ENCODE peak calls at places on chromosomes 13 and 19, in eight cellular contexts. W is GM23338, M is SK-N-SH, G is HepG2, T is A549, Y is K562, C is HCT116, Z is GM12878. J is an unnamed sample.
A peak's percentile ranks its signal among the peaks of the same experiment; 100 is the strongest.

GRCh38 chr13:97125051-97125809 is 96.9 kb upstream of the MBNL2 start:
- DNase-seq in W (peak; percentile 44), M (peak; percentile 50), G (peak; percentile 17), T (peak; percentile 41), Y (no peak), C (peak; percentile 75), Z (peak; percentile 63), J (no peak)

GRCh38 chr19:38228491-38229439 is 4.7 kb upstream of the DPF1 start:
- DNase-seq in W (peak; percentile 87), M (peak; percentile 83), G (no peak), T (no peak), Y (peak; percentile 76), C (no peak), Z (no peak), J (no peak)

GRCh38 chr13:97068146-97068545 is 73.9 kb upstream of the OXGR1 start:
- DNase-seq in W (peak; percentile 9), M (no peak), G (no peak), T (no peak), Y (no peak), C (no peak), Z (no peak), J (no peak)

GRCh38 chr19:28884786-28885476 is 328.0 kb downstream of the UQCRFS1 start:
- DNase-seq in W (no peak), M (no peak), G (no peak), T (no peak), Y (no peak), C (no peak), Z (no peak), J (no peak)

GRCh38 chr13:39596685-39597084 is 6.3 kb downstream of the LHFPL6 start:
- DNase-seq in W (no peak), M (no peak), G (no peak), T (no peak), Y (no peak), C (no peak), Z (no peak), J (no peak)

GRCh38 chr19:18761531-18762110 is 29.5 kb downstream of the COMP start:
- DNase-seq in W (no peak), M (no peak), G (no peak), T (no peak), Y (no peak), C (no peak), Z (no peak), J (no peak)

GRCh38 chr19:45069056-45069455 is 7.2 kb downstream of the ZNF296 start:
- DNase-seq in W (peak; percentile 65), M (peak; percentile 36), G (no peak), T (peak; percentile 74), Y (no peak), C (no peak), Z (no peak), J (no peak)

GRCh38 chr13:65551208-65551607 is 1678.9 kb downstream of the PCDH9 start:
- DNase-seq in W (no peak), M (no peak), G (no peak), T (no peak), Y (no peak), C (no peak), Z (no peak), J (no peak)

GRCh38 chr13:93180376-93180966 is 46.1 kb upstream of the GPC6 start:
- DNase-seq in W (no peak), M (no peak), G (no peak), T (no peak), Y (no peak), C (no peak), Z (no peak), J (no peak)

GRCh38 chr19:4909172-4909896 is at the start of gene UHRF1:
- DNase-seq in W (peak; percentile 44), M (peak; percentile 93), G (peak; percentile 58), T (peak; percentile 52), Y (peak; percentile 93), C (no peak), Z (no peak), J (no peak)

GRCh38 chr19:3142292-3142670 is 6.4 kb downstream of the GNA15 start:
- DNase-seq in W (no peak), M (no peak), G (no peak), T (peak; percentile 65), Y (no peak), C (peak; percentile 31), Z (no peak), J (peak; percentile 63)

GRCh38 chr19:34525001-34525400 is 43.4 kb downstream of the WTIP start:
- DNase-seq in W (no peak), M (no peak), G (no peak), T (no peak), Y (no peak), C (no peak), Z (no peak), J (no peak)

GRCh38 chr13:99193152-99193551 is 7.5 kb upstream of the UBAC2 start:
- DNase-seq in W (no peak), M (no peak), G (no peak), T (no peak), Y (no peak), C (no peak), Z (no peak), J (no peak)

GRCh38 chr19:57672466-57672865 is 3.7 kb downstream of the ZSCAN4 start:
- DNase-seq in W (no peak), M (no peak), G (no peak), T (no peak), Y (no peak), C (no peak), Z (no peak), J (no peak)
- H3K4me1 ChIP-seq in W (peaks cover 3% of the 10 kb centered on the region), M (no peaks in the 10 kb centered on the region), G (no peaks in the 10 kb centered on the region), T (no peaks in the 10 kb centered on the region), Y (no peaks in the 10 kb centered on the region), C (no peaks in the 10 kb centered on the region), Z (no peaks in the 10 kb centered on the region), J (no peaks in the 10 kb centered on the region)

DNA sequence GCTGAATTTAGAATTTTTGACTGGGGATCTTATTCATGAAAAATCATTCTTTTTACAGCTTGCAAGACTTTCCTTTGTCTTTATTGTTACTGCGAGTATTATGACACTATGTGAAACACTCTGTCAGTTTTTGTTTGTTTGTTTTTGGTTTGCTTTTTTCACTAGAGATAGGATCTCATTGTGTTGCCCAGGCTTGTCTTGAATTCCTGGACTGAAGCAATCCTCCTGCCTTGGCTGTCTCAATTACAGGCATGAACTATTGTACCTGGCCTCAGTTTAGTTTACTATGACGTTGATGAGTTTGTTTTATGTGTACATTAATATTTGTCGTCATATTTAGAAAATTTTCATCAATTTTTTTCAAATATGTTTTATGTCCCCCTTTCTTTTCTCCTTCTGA is 1030.0 kb upstream of the PRR20A start:
- DNase-seq in W (no peak), M (no peak), G (no peak), T (no peak), Y (no peak), C (no peak), Z (no peak), J (no peak)
- TF ChIP-seq REST in W (no peak), M (no peak), G (no peak), T (no peak), Y (no peak), C (no peak), Z (no peak), J (no peak)

DNA sequence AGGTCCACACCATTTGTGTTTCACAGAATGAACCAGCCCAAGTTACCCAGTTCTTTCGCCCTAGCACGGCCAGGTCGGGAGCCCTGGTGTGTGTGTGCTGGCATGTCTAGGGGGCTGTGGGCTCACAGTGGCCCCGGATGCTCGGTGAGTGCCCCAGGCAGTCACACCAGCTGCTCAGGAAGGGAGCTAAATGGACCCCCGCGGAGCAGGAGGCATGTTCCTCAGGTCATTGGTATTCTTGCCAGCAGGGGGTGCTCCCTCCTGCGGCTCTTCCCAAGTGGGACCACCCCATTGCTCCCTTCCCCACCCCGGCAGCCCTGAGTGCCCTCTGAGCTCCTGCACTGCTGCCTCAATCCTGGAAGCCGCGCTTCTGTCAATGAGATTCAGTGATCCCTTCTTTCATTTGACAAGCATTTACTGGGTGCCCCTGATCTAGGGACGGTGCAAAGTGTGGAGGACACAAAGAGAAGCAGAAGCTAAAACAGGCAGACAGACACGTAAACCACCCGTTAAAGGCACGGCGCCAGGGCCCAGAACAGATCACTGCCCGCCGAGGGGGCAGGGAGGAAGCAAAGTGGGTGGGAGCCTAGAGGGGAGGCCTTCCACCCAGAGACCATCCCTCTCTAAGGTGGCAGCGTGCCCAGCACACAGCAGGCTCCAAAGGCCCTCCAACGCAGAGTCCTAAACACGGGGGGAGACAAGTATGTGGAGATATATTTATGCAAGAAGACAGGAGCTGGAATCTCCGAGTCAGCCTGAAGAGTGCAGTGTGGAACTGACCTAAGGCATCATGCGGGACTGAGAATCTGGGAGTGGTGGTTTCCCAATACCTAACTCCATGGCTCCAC is 5.2 kb upstream of the ADPRHL1 start:
- DNase-seq in W (peak; percentile 59), M (peak; percentile 89), G (peak; percentile 13), T (peak; percentile 21), Y (peak; percentile 20), C (no peak), Z (no peak), J (no peak)
- H3K4me1 ChIP-seq in W (peaks cover 7% of the 10 kb centered on the region), M (peaks cover 22% of the 10 kb centered on the region), G (peaks cover 13% of the 10 kb centered on the region), T (no peaks in the 10 kb centered on the region), Y (no peaks in the 10 kb centered on the region), C (no peaks in the 10 kb centered on the region), Z (no peaks in the 10 kb centered on the region), J (no peaks in the 10 kb centered on the region)

GRCh38 chr19:49851456-49852259 is 699 bp downstream of the PTOV1 start:
- DNase-seq in W (peak; percentile 87), M (peak; percentile 80), G (no peak), T (no peak), Y (peak; percentile 89), C (no peak), Z (no peak), J (no peak)
- TF ChIP-seq REST in W (no peak), M (no peak), G (no peak), T (no peak), Y (no peak), C (no peak), Z (no peak), J (no peak)

GRCh38 chr19:703329-703650 is 5.4 kb upstream of the PALM start:
- DNase-seq in W (no peak), M (no peak), G (no peak), T (no peak), Y (no peak), C (no peak), Z (no peak), J (no peak)
- H3K4me1 ChIP-seq in W (no peaks in the 10 kb centered on the region), M (peaks cover 7% of the 10 kb centered on the region), G (peaks cover 47% of the 10 kb centered on the region), T (peaks cover 4% of the 10 kb centered on the region), Y (peaks cover 14% of the 10 kb centered on the region), C (peaks cover 24% of the 10 kb centered on the region), Z (no peaks in the 10 kb centered on the region), J (no peaks in the 10 kb centered on the region)

DNA sequence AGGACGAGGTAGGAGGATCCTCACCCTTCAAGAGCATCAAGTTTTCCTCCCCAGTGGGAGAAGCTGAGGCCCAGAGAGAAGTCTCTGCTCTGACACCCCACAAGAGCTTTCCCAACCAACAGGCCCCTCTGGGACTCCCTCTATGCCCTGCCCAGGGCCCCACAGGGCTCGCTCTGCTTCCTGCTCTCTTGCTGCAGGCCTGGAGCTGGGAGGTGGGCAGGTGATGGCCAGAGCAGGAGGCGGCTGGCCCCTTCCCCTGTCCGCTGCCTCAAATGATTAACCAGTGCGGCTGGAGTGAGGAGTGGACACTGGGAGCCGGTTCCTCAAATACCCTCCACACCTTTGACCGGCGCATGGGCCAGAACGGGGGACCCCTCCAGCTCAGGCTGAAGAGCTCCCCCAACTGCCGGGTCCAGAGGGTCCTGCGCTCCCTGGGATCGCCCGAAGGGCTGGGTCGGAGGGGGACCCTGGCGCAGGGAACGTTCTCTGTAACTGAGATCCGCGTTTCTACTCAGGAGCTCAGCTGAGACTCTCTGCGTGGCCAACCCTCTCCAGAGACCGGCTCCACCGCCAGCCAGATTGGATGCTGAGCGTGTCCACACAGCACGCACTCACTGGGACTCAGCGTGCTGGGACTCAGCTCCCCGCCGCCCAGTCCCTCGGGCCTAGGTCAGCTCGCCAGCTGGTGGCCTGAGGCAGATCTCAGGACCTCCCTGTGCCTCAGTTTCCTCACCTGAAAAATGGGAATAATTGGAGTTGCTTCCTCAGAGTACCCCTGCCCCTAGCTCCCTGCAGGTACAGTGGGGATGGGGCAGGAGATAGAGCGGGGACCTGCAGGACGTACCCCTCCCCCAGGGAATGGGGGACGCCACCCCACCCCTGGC is 6.7 kb upstream of the ONECUT3 start:
- DNase-seq in W (no peak), M (no peak), G (no peak), T (peak; percentile 68), Y (no peak), C (peak; percentile 48), Z (no peak), J (no peak)
- TF ChIP-seq REST in W (no peak), M (no peak), G (no peak), T (no peak), Y (no peak), C (no peak), Z (no peak), J (no peak)